ENCODE peak calls at places on chromosome 1, in seven cellular contexts. One of them, this sample, is unnamed.

GRCh38 chr1:93988634-93989350 is 79.6 kb upstream of the GCLM start:
- DNase-seq in CD8-positive, alpha-beta T cell: no peak
- DNase-seq in NCI-H748 treated with DMSO at 0.1 percent for 48 hours: no peak
- DNase-seq in adrenal gland: no peak
- DNase-seq in psoas muscle: no peak
- DNase-seq in fibroblast of mammary gland: peak
- DNase-seq in sciatic nerve: no peak
- DNase-seq in this sample: no peak

GRCh38 chr1:239386453-239387303 is at the start of gene CHRM3:
- DNase-seq in psoas muscle: peak
- DNase-seq in sciatic nerve: no peak
- DNase-seq in NCI-H748 treated with DMSO at 0.1 percent for 48 hours: peak
- DNase-seq in fibroblast of mammary gland: no peak
- DNase-seq in adrenal gland: peak
- DNase-seq in CD8-positive, alpha-beta T cell: no peak
- DNase-seq in this sample: no peak

GRCh38 chr1:81111818-81112217 is 688.9 kb upstream of the ADGRL2 start:
- DNase-seq in psoas muscle: no peak
- DNase-seq in fibroblast of mammary gland: peak
- DNase-seq in adrenal gland: peak
- DNase-seq in sciatic nerve: no peak
- DNase-seq in NCI-H748 treated with DMSO at 0.1 percent for 48 hours: no peak
- DNase-seq in CD8-positive, alpha-beta T cell: no peak
- DNase-seq in this sample: no peak

GRCh38 chr1:221188531-221188930 is 309.3 kb downstream of the HLX start:
- DNase-seq in psoas muscle: no peak
- DNase-seq in adrenal gland: no peak
- DNase-seq in NCI-H748 treated with DMSO at 0.1 percent for 48 hours: no peak
- DNase-seq in CD8-positive, alpha-beta T cell: no peak
- DNase-seq in sciatic nerve: no peak
- DNase-seq in fibroblast of mammary gland: no peak
- DNase-seq in this sample: no peak

GRCh38 chr1:169047074-169047473 is 59.4 kb upstream of the ATP1B1 start:
- DNase-seq in psoas muscle: no peak
- DNase-seq in fibroblast of mammary gland: no peak
- DNase-seq in sciatic nerve: no peak
- DNase-seq in CD8-positive, alpha-beta T cell: no peak
- DNase-seq in NCI-H748 treated with DMSO at 0.1 percent for 48 hours: no peak
- DNase-seq in adrenal gland: no peak
- DNase-seq in this sample: no peak

GRCh38 chr1:35215346-35215745 is 22.4 kb upstream of the SFPQ start:
- DNase-seq in CD8-positive, alpha-beta T cell: no peak
- DNase-seq in adrenal gland: no peak
- DNase-seq in NCI-H748 treated with DMSO at 0.1 percent for 48 hours: no peak
- DNase-seq in sciatic nerve: no peak
- DNase-seq in psoas muscle: no peak
- DNase-seq in fibroblast of mammary gland: peak
- DNase-seq in this sample: no peak

GRCh38 chr1:152621993-152622392 is 910 bp downstream of the LCE3A start:
- DNase-seq in sciatic nerve: no peak
- DNase-seq in adrenal gland: no peak
- DNase-seq in NCI-H748 treated with DMSO at 0.1 percent for 48 hours: no peak
- DNase-seq in CD8-positive, alpha-beta T cell: no peak
- DNase-seq in psoas muscle: no peak
- DNase-seq in fibroblast of mammary gland: no peak
- DNase-seq in this sample: no peak

GRCh38 chr1:167105150-167105840 is 11.4 kb downstream of the STYXL2 start:
- DNase-seq in sciatic nerve: no peak
- DNase-seq in NCI-H748 treated with DMSO at 0.1 percent for 48 hours: no peak
- DNase-seq in psoas muscle: no peak
- DNase-seq in adrenal gland: no peak
- DNase-seq in fibroblast of mammary gland: no peak
- DNase-seq in CD8-positive, alpha-beta T cell: no peak
- DNase-seq in this sample: no peak

GRCh38 chr1:9292361-9293240 is at the start of gene SPSB1:
- DNase-seq in CD8-positive, alpha-beta T cell: peak
- DNase-seq in psoas muscle: peak
- DNase-seq in NCI-H748 treated with DMSO at 0.1 percent for 48 hours: no peak
- DNase-seq in adrenal gland: peak
- DNase-seq in sciatic nerve: peak
- DNase-seq in fibroblast of mammary gland: peak
- DNase-seq in this sample: peak

GRCh38 chr1:51325878-51326755 is 4.2 kb downstream of the TTC39A start:
- DNase-seq in NCI-H748 treated with DMSO at 0.1 percent for 48 hours: no peak
- DNase-seq in psoas muscle: no peak
- DNase-seq in sciatic nerve: no peak
- DNase-seq in fibroblast of mammary gland: no peak
- DNase-seq in CD8-positive, alpha-beta T cell: no peak
- DNase-seq in adrenal gland: no peak
- DNase-seq in this sample: no peak